ENCODE peak calls at places on chromosomes 4 and X, in four cellular contexts. D is prostate gland, U is HepG2, W is DND-41. C is an unnamed sample. For H3K27me3, the result is how much of the 10 kb centered on the place peaks cover.

GRCh38 chrX:153731117-153731844 is 6.6 kb downstream of the ABCD1 start:
- DNase-seq in D (no peak), U (peak), W (no peak), C (no peak)

GRCh38 chrX:136258951-136259350 is 7.8 kb upstream of the MAP7D3 start:
- DNase-seq in D (no peak), U (no peak), W (no peak), C (no peak)

GRCh38 chrX:1534321-1535168 is 2.4 kb downstream of the P2RY8 start:
- DNase-seq in D (no peak), U (no peak), W (peak), C (no peak)

GRCh38 chr4:85610450-85610849 is 135.5 kb downstream of the ARHGAP24 start:
- DNase-seq in D (no peak), U (no peak), W (no peak), C (no peak)

GRCh38 chr4:11768251-11768972 is 339.7 kb upstream of the HS3ST1 start:
- DNase-seq in D (no peak), U (no peak), W (no peak), C (no peak)

GRCh38 chr4:183295711-183296110 is 24.4 kb downstream of the CLDN22 start:
- DNase-seq in D (no peak), U (no peak), W (no peak), C (no peak)

GRCh38 chr4:121796283-121796682 is 4.8 kb upstream of the EXOSC9 start:
- DNase-seq in D (no peak), U (no peak), W (no peak), C (no peak)

GRCh38 chr4:8010618-8011017 is 71.0 kb upstream of the AFAP1 start:
- DNase-seq in D (no peak), U (peak), W (no peak), C (no peak)

GRCh38 chrX:155857561-155857960 is 23.6 kb upstream of the VAMP7 start:
- DNase-seq in D (no peak), U (no peak), W (no peak), C (no peak)

GRCh38 chrX:154458954-154459829 is 1.1 kb downstream of the PLXNA3 start:
- DNase-seq in D (peak), U (no peak), W (peak), C (no peak)

GRCh38 chr4:21991050-21991449 is 42.5 kb upstream of the KCNIP4 start:
- DNase-seq in D (no peak), U (no peak), W (no peak), C (no peak)

GRCh38 chrX:45172890-45173289 is 27.8 kb downstream of the DIPK2B start:
- DNase-seq in D (no peak), U (peak), W (no peak), C (peak)

GRCh38 chr4:147777456-147778091 is 45.7 kb downstream of the ARHGAP10 start:
- DNase-seq in D (no peak), U (no peak), W (no peak), C (no peak)

GRCh38 chr4:88457307-88458090 is 580 bp downstream of the HERC5 start:
- DNase-seq in D (peak), U (no peak), W (peak), C (no peak)

GRCh38 chrX:115378471-115378870 is 89.0 kb downstream of the LUZP4 start:
- DNase-seq in D (no peak), U (no peak), W (no peak), C (no peak)

GRCh38 chr4:19034089-19034488 is 1012.5 kb upstream of the LCORL start:
- DNase-seq in D (no peak), U (no peak), W (no peak), C (no peak)

GRCh38 chrX:150548684-150549083 is 19.7 kb upstream of the MTM1 start:
- DNase-seq in D (no peak), U (no peak), W (no peak), C (no peak)

DNA sequence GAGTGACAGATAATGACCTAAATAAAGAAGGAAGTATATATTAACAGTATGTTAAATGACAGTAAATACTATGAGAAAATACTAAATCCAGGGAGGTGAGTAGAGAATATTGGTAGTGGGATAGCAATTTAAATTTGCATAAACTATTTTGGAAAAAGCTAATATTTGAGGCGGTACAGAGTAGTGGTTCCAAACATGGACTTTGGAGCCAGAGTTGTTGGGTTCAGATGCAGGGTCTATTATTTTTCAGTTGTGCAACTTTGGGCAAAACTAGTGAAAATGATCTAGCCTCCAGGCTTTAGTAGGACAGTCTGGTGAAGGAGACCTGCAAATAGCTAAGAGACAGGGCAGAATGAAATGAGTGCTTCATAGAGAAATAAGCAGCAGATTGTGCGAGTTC is 84.8 kb upstream of the SOX3 start:
- DNase-seq in D (no peak), U (no peak), W (no peak), C (no peak)
- H3K27me3 ChIP-seq in D (under half), U (under half), W (under half), C (under half)

DNA sequence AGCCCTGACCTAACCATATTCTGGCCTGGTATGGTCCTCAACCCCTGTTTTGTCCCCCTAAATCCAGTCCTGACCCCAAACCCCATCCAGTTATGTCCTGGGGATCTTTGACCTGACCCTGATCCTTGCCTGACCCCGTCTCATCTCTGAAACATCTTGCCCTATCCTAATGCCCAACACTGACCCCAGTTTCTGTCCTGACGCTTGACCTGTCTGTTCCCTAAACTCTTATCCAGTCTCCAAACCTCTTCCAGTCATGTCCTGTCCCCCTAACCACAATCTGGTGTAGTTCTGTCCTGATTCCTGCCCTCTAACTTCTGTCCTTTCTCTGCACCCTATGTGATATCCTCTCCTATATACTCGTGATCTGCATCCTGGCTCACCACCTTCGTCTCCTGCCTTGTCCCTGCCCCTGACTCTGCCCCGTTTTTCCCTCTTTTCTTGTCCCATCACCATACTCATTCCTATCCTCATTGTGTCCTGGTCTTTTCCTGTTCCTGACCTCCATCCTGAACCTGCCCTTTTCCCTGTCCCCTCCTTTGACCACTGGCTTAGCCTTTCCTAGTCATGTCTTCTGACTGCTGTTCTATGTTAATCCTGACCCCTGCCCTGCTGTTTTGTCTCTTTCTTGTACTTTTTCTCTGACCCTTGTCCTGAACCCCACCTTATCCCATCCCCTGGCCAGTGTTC is 4.6 kb upstream of the CCDC120 start:
- DNase-seq in D (no peak), U (no peak), W (no peak), C (no peak)
- H3K4me3 ChIP-seq in D (peak), U (peak), W (peak), C (peak)

DNA sequence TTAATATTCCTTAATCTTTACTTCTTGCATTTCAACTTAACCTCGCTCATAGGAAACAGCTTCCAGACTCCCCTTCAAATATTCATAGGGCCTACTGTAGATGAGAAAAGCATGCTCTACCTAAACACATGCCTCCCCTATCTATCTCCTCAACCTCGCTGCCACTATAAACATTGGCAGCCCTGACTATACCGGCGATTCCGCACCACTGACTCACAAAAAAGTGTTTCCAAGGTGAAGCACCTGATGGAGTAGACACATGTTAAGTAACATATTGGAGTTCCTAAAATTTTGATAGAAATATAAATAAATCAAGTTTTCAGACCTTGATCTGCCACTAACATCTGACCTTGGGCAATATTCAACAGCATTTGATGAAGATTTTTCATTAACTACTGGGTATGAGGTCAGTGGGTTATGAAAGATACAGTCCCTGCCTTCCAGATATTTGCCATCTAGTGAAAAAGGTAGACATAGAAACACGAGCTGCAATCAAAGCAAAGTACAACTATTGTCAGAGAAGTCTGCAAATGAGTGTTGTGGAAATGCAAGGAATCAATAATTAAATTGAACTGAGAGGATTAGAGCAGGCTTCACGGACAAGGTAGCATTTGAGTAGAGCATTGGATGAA is 184.2 kb downstream of the MAML3 start:
- DNase-seq in D (no peak), U (no peak), W (no peak), C (no peak)
- H3K27ac ChIP-seq in D (no peak), U (no peak), W (no peak), C (no peak)

GRCh38 chr4:41748074-41748787 is at the start of gene PHOX2B:
- DNase-seq in D (no peak), U (no peak), W (no peak), C (no peak)

GRCh38 chr4:41746025-41746439 is 2.5 kb downstream of the PHOX2B start:
- DNase-seq in D (no peak), U (no peak), W (no peak), C (no peak)

GRCh38 chr4:41746440-41747229 is 1.9 kb downstream of the PHOX2B start:
- DNase-seq in D (no peak), U (no peak), W (no peak), C (no peak)

GRCh38 chr4:41748788-41749445 is 392 bp upstream of the PHOX2B start:
- DNase-seq in D (no peak), U (no peak), W (no peak), C (no peak)

DNA sequence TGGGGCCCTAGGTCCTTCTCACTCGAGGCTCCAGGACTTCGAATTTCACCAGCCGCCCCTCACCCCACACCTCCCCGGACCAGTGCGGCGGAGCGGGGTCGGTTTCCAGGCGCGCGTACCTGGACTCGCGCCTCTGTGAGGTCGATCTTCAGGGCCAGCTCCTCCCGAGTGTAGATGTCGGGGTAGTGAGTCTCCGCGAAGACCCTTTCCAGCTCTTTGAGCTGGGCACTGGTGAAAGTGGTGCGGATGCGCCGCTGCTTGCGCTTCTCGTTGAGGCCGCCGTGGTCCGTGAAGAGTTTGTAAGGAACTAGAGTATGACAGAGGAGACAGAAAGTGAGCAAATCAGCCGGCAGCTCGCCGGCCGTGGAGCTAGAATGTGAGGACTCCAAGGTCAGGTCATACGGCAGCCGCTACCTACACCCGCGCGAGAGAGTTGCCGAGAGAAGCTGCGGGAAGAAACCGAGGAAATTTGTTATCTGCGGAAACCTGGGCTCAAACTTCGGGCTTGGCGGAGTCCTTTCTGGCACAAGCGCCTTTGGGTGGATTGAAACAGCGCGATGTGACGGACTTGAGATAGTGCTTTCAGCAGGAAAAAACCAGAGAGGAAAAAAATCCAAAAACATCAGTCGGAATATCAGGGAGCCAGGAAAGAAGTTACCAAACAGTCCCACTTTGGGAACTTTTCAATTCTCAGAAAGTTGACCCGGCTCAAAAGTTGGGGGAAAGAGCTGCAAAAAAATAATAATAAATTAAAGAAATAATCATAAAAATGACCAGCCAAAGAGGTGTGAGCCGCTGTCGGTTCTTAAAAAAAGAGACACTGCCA is 1.1 kb downstream of the PHOX2B start:
- DNase-seq in D (no peak), U (no peak), W (no peak), C (no peak)
- H3K27me3 ChIP-seq in D (half or more), U (half or more), W (under half), C (half or more)

GRCh38 chr4:154781983-154782293 is 866 bp downstream of the RBM46 start:
- DNase-seq in D (no peak), U (no peak), W (no peak), C (no peak)

GRCh38 chr4:154779362-154779947 is 1.6 kb upstream of the RBM46 start:
- DNase-seq in D (no peak), U (peak), W (no peak), C (peak)

DNA sequence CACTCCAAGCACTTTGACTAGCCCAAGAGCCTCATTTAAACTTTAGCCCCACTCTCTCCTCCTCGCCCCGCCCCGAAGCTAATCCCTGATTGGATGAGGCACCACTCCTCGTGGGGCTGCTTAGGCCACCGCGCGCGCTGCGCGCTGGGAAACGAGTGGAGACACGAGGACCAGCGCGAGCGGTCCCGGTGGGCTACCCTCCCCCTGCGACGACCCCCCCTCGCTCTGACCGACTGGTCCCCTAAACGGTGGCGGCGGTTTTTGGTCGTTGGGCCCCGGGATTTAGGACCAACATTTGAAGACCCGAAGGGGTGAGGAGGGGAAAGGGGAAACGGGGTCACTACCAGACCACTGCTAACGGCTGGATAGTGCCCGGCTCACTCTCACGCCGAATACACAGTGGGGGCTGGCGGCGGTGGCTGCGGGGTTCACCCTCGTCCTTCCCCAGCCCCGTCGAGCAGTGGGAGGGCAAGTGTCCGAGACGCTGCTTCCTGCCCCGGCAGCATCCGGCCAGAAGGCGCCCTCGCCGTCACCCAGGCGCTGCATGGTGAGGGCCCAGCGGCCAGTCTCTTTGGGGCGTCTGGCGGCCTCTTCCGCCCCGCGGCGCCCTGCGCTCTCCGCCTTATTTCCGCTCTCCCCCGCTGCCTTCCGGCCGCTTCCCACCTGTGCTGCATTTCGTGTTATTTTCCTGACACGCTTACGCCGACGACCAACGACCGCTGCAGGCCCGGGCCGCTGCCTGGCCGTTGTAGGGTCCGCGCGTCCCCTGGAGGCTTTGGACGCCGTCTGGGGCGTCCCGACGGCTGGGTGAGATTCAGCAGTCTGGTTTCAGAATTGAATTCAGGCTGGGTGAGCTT is at the start of gene RBM46:
- DNase-seq in D (no peak), U (no peak), W (no peak), C (no peak)
- H3K4me3 ChIP-seq in D (no peak), U (no peak), W (no peak), C (no peak)

GRCh38 chrX:17656556-17656955 is 80.7 kb upstream of the SCML1 start:
- DNase-seq in D (no peak), U (no peak), W (no peak), C (no peak)

GRCh38 chrX:17656035-17656418 is 81.3 kb upstream of the SCML1 start:
- DNase-seq in D (no peak), U (no peak), W (no peak), C (no peak)

GRCh38 chrX:17655232-17656034 is 81.9 kb upstream of the SCML1 start:
- DNase-seq in D (no peak), U (no peak), W (no peak), C (no peak)

DNA sequence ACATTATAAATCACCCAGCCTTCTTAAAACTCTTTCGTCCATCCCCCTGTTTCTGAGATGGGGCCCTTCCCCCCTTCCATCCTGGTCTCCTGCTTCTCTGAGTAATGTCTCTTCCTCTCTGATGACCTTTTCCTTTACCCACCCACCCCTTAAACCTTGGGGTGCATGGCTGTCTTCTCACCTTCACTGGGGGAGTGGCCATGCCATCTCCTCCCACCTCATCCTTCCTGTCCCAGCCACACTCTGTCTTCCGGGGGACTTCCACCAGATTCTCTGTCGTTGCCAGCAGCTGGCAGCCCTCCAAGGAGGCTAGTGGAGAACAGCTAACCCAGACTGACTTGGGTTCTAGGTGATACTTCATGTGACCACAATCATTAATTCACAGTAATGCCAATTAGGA is 83.2 kb upstream of the SCML1 start:
- DNase-seq in D (no peak), U (no peak), W (no peak), C (no peak)
- H3K27ac ChIP-seq in D (no peak), U (no peak), W (no peak), C (no peak)